ENCODE peak calls at places on chromosomes 4 and X, in four cellular contexts. One of them, this sample, is unnamed.

GRCh38 chr4:2837110-2837903 is 6.3 kb upstream of the ADD1 start:
- DNase-seq in GM13977: no peak
- DNase-seq in tibial artery: peak
- DNase-seq in OCI-LY7: no peak
- DNase-seq in this sample: no peak

GRCh38 chr4:122744229-122744628 is 11.7 kb downstream of the BBS12 start:
- DNase-seq in tibial artery: no peak
- DNase-seq in GM13977: no peak
- DNase-seq in OCI-LY7: no peak
- DNase-seq in this sample: no peak

GRCh38 chr4:180449395-180449956 is 1793.7 kb upstream of the TENM3 start:
- DNase-seq in tibial artery: no peak
- DNase-seq in OCI-LY7: peak
- DNase-seq in GM13977: no peak
- DNase-seq in this sample: peak

GRCh38 chr4:109998867-109999303 is 86.2 kb downstream of the EGF start:
- DNase-seq in GM13977: peak
- DNase-seq in tibial artery: no peak
- DNase-seq in OCI-LY7: peak
- DNase-seq in this sample: peak

GRCh38 chr4:173135241-173135847 is 33.3 kb upstream of the GALNT7 start:
- DNase-seq in GM13977: no peak
- DNase-seq in OCI-LY7: no peak
- DNase-seq in tibial artery: no peak
- DNase-seq in this sample: no peak

GRCh38 chr4:15455290-15455689 is 14.4 kb upstream of the CC2D2A start:
- DNase-seq in GM13977: no peak
- DNase-seq in tibial artery: peak
- DNase-seq in OCI-LY7: no peak
- DNase-seq in this sample: no peak

GRCh38 chrX:104566921-104567501 is 1.0 kb downstream of the IL1RAPL2 start:
- DNase-seq in tibial artery: no peak
- DNase-seq in GM13977: no peak
- DNase-seq in OCI-LY7: no peak
- DNase-seq in this sample: no peak

GRCh38 chrX:49308604-49309269 is 5.3 kb downstream of the GAGE10 start:
- DNase-seq in GM13977: no peak
- DNase-seq in tibial artery: no peak
- DNase-seq in OCI-LY7: no peak
- DNase-seq in this sample: no peak

GRCh38 chrX:49053223-49054072 is 5.4 kb upstream of the CCDC120 start:
- DNase-seq in OCI-LY7: peak
- DNase-seq in GM13977: peak
- DNase-seq in tibial artery: no peak
- DNase-seq in this sample: peak

GRCh38 chr4:1365271-1366178 is 18.5 kb downstream of the UVSSA start:
- DNase-seq in tibial artery: no peak
- DNase-seq in OCI-LY7: no peak
- DNase-seq in GM13977: no peak
- DNase-seq in this sample: no peak

GRCh38 chr4:95319169-95319568 is 229.6 kb downstream of the UNC5C start:
- DNase-seq in OCI-LY7: no peak
- DNase-seq in tibial artery: no peak
- DNase-seq in GM13977: no peak
- DNase-seq in this sample: no peak

GRCh38 chrX:2710041-2710471 is 19.0 kb downstream of the CD99 start:
- DNase-seq in GM13977: no peak
- DNase-seq in tibial artery: no peak
- DNase-seq in OCI-LY7: no peak
- DNase-seq in this sample: no peak

GRCh38 chr4:185559913-185560281 is 24.6 kb upstream of the PDLIM3 start:
- DNase-seq in tibial artery: peak
- DNase-seq in GM13977: no peak
- DNase-seq in OCI-LY7: no peak
- DNase-seq in this sample: no peak

GRCh38 chr4:3387154-3387942 is 54.4 kb upstream of the HGFAC start:
- DNase-seq in OCI-LY7: peak
- DNase-seq in tibial artery: no peak
- DNase-seq in GM13977: peak
- DNase-seq in this sample: peak

GRCh38 chr4:126939401-126939800 is 693.4 kb upstream of the INTU start:
- DNase-seq in OCI-LY7: no peak
- DNase-seq in GM13977: no peak
- DNase-seq in tibial artery: no peak
- DNase-seq in this sample: no peak

GRCh38 chr4:74635490-74636123 is 158.7 kb downstream of the BTC start:
- DNase-seq in OCI-LY7: no peak
- DNase-seq in GM13977: no peak
- DNase-seq in tibial artery: no peak
- DNase-seq in this sample: no peak

GRCh38 chrX:80432863-80433262 is 12.6 kb downstream of the TENT5D start:
- DNase-seq in tibial artery: peak
- DNase-seq in GM13977: no peak
- DNase-seq in OCI-LY7: no peak
- DNase-seq in this sample: no peak

GRCh38 chr4:89254847-89255246 is 52.8 kb downstream of the GPRIN3 start:
- DNase-seq in tibial artery: no peak
- DNase-seq in OCI-LY7: peak
- DNase-seq in GM13977: peak
- DNase-seq in this sample: peak

GRCh38 chrX:152131525-152131924 is 6.9 kb downstream of the MAGEA10 start:
- DNase-seq in OCI-LY7: no peak
- DNase-seq in GM13977: no peak
- DNase-seq in tibial artery: no peak
- DNase-seq in this sample: no peak

GRCh38 chr4:129641179-129641578 is 545.2 kb downstream of the C4orf33 start:
- DNase-seq in OCI-LY7: peak
- DNase-seq in tibial artery: no peak
- DNase-seq in GM13977: peak
- DNase-seq in this sample: peak

GRCh38 chr4:186621959-186622553 is 66.7 kb upstream of the MTNR1A start:
- DNase-seq in OCI-LY7: no peak
- DNase-seq in tibial artery: no peak
- DNase-seq in GM13977: no peak
- DNase-seq in this sample: no peak

GRCh38 chr4:11650801-11651596 is 222.3 kb upstream of the HS3ST1 start:
- DNase-seq in OCI-LY7: no peak
- DNase-seq in GM13977: no peak
- DNase-seq in tibial artery: no peak
- DNase-seq in this sample: no peak

GRCh38 chrX:38271154-38271716 is 50.6 kb upstream of the SRPX start:
- DNase-seq in GM13977: no peak
- DNase-seq in tibial artery: no peak
- DNase-seq in OCI-LY7: peak
- DNase-seq in this sample: peak

DNA sequence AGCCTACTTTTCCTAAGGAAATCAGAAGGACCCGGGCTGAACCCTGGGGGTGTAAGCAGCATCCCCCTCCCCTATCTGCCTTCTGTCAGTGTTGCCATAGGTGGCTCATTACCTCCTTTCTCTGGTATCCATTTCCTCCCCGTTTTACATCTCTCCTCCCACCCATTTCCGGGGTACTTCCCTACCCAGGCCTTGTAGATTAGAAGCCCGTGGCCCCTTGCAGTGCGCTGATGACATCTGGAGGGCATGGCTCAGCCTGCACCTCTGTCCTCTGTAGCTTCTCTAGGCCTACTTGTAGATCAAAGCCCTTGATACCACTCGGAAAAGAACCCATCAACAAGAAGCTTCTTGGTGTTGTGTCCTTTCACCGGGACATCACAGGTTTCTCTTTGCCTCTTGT is 71.8 kb downstream of the NBDY start:
- DNase-seq in OCI-LY7: peak
- DNase-seq in tibial artery: no peak
- DNase-seq in GM13977: peak
- DNase-seq in this sample: peak
- TF ChIP-seq CTCF in OCI-LY7: peak
- TF ChIP-seq CTCF in tibial artery: no peak
- TF ChIP-seq CTCF in GM13977: peak
- TF ChIP-seq CTCF in this sample: no peak

DNA sequence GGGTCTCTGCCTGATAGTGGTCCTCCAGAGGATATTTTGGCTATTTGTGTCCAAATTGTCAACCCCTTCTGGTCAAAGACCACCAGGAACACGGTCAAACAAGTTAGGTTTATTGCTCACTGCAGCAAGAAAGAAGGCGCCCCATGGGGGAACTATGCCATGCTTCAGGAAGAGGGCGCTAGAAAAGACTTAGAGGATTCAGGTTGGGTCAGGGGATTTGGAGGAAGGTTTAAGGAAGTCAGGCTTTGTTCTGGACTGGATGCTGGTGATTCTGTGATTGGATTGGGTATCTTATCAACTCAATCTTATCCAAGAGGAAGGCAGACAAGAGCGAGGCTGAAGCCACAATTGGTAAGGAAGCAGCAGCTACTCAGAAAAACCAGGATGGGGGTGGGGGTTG is 14.3 kb upstream of the ELF4 start:
- DNase-seq in GM13977: no peak
- DNase-seq in tibial artery: no peak
- DNase-seq in OCI-LY7: no peak
- DNase-seq in this sample: no peak
- TF ChIP-seq CTCF in GM13977: no peak
- TF ChIP-seq CTCF in tibial artery: no peak
- TF ChIP-seq CTCF in OCI-LY7: peak
- TF ChIP-seq CTCF in this sample: no peak

DNA sequence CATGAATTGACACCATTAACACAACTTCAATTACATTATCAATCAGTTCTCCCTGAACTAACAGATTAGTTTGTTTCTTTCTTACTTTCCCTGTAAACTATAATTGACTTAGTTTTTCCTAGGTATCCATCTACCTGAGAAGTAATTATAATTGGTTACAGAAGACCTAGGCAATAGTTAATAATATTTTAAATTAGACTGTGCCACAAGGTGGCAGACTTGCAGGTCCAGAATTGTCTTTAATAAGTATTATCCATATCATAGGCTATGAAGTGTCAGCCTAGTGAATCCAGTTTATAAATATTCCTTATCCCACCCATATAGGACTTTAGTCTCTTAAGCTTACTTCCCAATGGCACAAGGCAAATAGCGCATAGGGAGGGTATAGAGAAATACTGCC is 48.9 kb upstream of the FAM47B start:
- DNase-seq in tibial artery: no peak
- DNase-seq in GM13977: no peak
- DNase-seq in OCI-LY7: peak
- DNase-seq in this sample: no peak
- TF ChIP-seq CTCF in tibial artery: peak
- TF ChIP-seq CTCF in GM13977: no peak
- TF ChIP-seq CTCF in OCI-LY7: peak
- TF ChIP-seq CTCF in this sample: no peak

DNA sequence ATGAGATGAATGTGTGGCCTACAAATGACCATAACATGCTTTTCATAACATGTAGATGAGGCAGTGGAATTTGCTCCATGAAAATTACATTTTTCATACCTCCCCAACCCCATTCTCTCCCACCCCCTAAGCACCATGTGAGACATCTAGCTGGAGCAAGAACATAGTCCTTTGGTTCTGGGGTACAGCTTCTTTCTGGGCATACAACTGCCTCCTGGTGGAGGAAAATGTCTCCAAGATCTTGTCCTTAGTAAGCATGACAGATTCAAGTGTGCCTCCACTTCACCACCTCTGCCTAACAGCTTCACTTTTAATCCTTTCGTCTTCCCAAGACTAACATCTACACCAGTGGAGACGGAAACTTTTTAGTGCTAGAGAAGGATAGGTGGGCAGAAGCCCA is 8.0 kb downstream of the EXOC1L start:
- DNase-seq in GM13977: no peak
- DNase-seq in OCI-LY7: no peak
- DNase-seq in tibial artery: no peak
- DNase-seq in this sample: no peak
- TF ChIP-seq CTCF in GM13977: no peak
- TF ChIP-seq CTCF in OCI-LY7: no peak
- TF ChIP-seq CTCF in tibial artery: no peak
- TF ChIP-seq CTCF in this sample: no peak

DNA sequence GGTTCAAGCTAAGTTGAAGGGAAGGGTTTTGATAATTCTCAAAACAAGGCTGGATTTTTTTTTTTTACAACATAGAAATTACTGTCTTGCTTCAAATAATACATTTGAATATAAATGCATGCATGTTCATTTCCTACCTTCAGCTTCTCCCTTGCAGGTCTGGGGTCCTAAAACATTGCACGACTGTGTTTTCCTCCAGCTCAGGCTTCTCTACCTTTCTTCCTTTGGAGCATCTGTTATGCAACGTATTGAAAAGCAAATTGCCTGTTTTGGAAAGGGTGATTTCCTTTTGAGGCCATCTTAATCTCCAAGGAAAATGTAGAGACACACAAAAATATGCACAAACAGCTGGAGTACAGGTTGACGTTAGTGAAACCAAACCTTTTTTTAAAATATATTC is 115.6 kb upstream of the TLL1 start:
- DNase-seq in GM13977: no peak
- DNase-seq in tibial artery: no peak
- DNase-seq in OCI-LY7: no peak
- DNase-seq in this sample: no peak
- TF ChIP-seq CTCF in GM13977: no peak
- TF ChIP-seq CTCF in tibial artery: no peak
- TF ChIP-seq CTCF in OCI-LY7: no peak
- TF ChIP-seq CTCF in this sample: no peak

GRCh38 chr4:112982677-112983076 is 66.8 kb upstream of the ANK2 start:
- DNase-seq in OCI-LY7: no peak
- DNase-seq in tibial artery: no peak
- DNase-seq in GM13977: no peak
- DNase-seq in this sample: no peak
- TF ChIP-seq CTCF in OCI-LY7: no peak
- TF ChIP-seq CTCF in tibial artery: no peak
- TF ChIP-seq CTCF in GM13977: no peak
- TF ChIP-seq CTCF in this sample: no peak

GRCh38 chr4:175651701-175652100 is 160.4 kb downstream of the GPM6A start:
- DNase-seq in GM13977: no peak
- DNase-seq in tibial artery: no peak
- DNase-seq in OCI-LY7: no peak
- DNase-seq in this sample: no peak
- TF ChIP-seq CTCF in GM13977: no peak
- TF ChIP-seq CTCF in tibial artery: no peak
- TF ChIP-seq CTCF in OCI-LY7: no peak
- TF ChIP-seq CTCF in this sample: no peak

DNA sequence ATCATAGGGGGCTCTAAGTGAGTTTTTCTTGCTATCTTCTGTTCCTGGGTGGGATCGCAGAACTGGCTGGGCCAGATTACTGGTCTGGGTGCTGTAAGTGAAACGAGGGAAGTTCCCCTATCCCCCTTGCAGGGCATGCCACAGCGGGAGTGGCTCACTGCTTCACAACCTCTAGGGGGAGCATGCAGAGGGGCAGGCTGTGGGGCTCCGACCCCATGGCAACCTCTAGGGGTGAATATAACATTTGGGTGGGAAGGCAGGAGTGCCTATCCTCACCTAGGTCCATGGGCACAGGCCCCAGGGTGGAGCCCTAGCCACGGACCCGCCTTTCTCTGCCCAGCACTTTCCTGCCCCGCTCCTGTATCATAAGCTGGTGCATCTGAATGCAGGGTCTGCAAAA is 1.7 kb upstream of the RRAGB start:
- DNase-seq in OCI-LY7: peak
- DNase-seq in GM13977: no peak
- DNase-seq in tibial artery: no peak
- DNase-seq in this sample: no peak
- TF ChIP-seq CTCF in OCI-LY7: peak
- TF ChIP-seq CTCF in GM13977: peak
- TF ChIP-seq CTCF in tibial artery: no peak
- TF ChIP-seq CTCF in this sample: no peak

GRCh38 chr4:169174247-169174646 is 96.5 kb downstream of the SH3RF1 start:
- DNase-seq in OCI-LY7: no peak
- DNase-seq in GM13977: no peak
- DNase-seq in tibial artery: no peak
- DNase-seq in this sample: no peak
- TF ChIP-seq CTCF in OCI-LY7: no peak
- TF ChIP-seq CTCF in GM13977: no peak
- TF ChIP-seq CTCF in tibial artery: no peak
- TF ChIP-seq CTCF in this sample: no peak